ENCODE peak calls at places on chromosomes 13 and 19, in six cellular contexts. D, M, U, I, Z and G are unnamed samples.

GRCh38 chr19:10617409-10618121 is 7.8 kb upstream of the SLC44A2 start:
- DNase-seq in D (peak), M (no peak), U (no peak), I (no peak), Z (peak), G (no peak)

GRCh38 chr13:109694972-109695371 is 91.4 kb downstream of the IRS2 start:
- DNase-seq in D (no peak), M (no peak), U (no peak), I (peak), Z (no peak), G (no peak)

GRCh38 chr19:58367698-58368454 is 5.3 kb upstream of the ZNF497 start:
- DNase-seq in D (peak), M (no peak), U (no peak), I (no peak), Z (no peak), G (no peak)

GRCh38 chr13:79492313-79492798 is 11.4 kb downstream of the NDFIP2 start:
- DNase-seq in D (no peak), M (no peak), U (no peak), I (no peak), Z (no peak), G (no peak)

GRCh38 chr19:9140159-9140874 is at the start of gene ZNF317:
- DNase-seq in D (peak), M (peak), U (peak), I (peak), Z (peak), G (peak)

GRCh38 chr19:32330149-32330548 is 15.3 kb upstream of the ZNF507 start:
- DNase-seq in D (no peak), M (no peak), U (no peak), I (no peak), Z (no peak), G (no peak)

GRCh38 chr13:110689041-110689440 is 16.9 kb downstream of the CARS2 start:
- DNase-seq in D (no peak), M (no peak), U (no peak), I (no peak), Z (no peak), G (no peak)

GRCh38 chr19:40671404-40671803 is 19.0 kb downstream of the NUMBL start:
- DNase-seq in D (no peak), M (no peak), U (no peak), I (no peak), Z (no peak), G (no peak)

GRCh38 chr13:33153421-33154381 is 131.9 kb downstream of the STARD13 start:
- DNase-seq in D (no peak), M (no peak), U (no peak), I (peak), Z (no peak), G (no peak)

GRCh38 chr19:42343344-42344110 is 18.1 kb downstream of the MEGF8 start:
- DNase-seq in D (peak), M (peak), U (no peak), I (no peak), Z (no peak), G (no peak)

GRCh38 chr19:35673121-35673804 is 6.9 kb downstream of the UPK1A start:
- DNase-seq in D (peak), M (peak), U (no peak), I (peak), Z (peak), G (peak)

GRCh38 chr13:79631260-79631659 is 150.3 kb downstream of the NDFIP2 start:
- DNase-seq in D (no peak), M (no peak), U (no peak), I (no peak), Z (no peak), G (peak)

GRCh38 chr13:67078062-67078461 is 152.1 kb downstream of the PCDH9 start:
- DNase-seq in D (no peak), M (no peak), U (no peak), I (no peak), Z (no peak), G (no peak)

GRCh38 chr13:108776650-108777049 is 147.2 kb downstream of the MYO16 start:
- DNase-seq in D (no peak), M (no peak), U (no peak), I (no peak), Z (no peak), G (no peak)

GRCh38 chr13:58018020-58018419 is 386.5 kb downstream of the PCDH17 start:
- DNase-seq in D (no peak), M (no peak), U (no peak), I (no peak), Z (no peak), G (no peak)

GRCh38 chr19:35780058-35780457 is 4.7 kb downstream of the ARHGAP33 start:
- DNase-seq in D (no peak), M (no peak), U (no peak), I (no peak), Z (no peak), G (no peak)

GRCh38 chr19:19039901-19040300 is 6.5 kb downstream of the ARMC6 start:
- DNase-seq in D (no peak), M (no peak), U (no peak), I (no peak), Z (no peak), G (no peak)

GRCh38 chr13:112776971-112777370 is 87.1 kb downstream of the ATP11A start:
- DNase-seq in D (peak), M (no peak), U (no peak), I (no peak), Z (no peak), G (no peak)

GRCh38 chr19:3031607-3031867 is 2.5 kb upstream of the TLE2 start:
- DNase-seq in D (no peak), M (no peak), U (no peak), I (no peak), Z (no peak), G (no peak)

GRCh38 chr13:109251958-109252357 is 534.4 kb downstream of the IRS2 start:
- DNase-seq in D (no peak), M (no peak), U (no peak), I (no peak), Z (no peak), G (no peak)

GRCh38 chr13:65926750-65927171 is 1303.4 kb downstream of the PCDH9 start:
- DNase-seq in D (no peak), M (peak), U (no peak), I (peak), Z (peak), G (peak)

GRCh38 chr13:109198585-109198984 is 569.2 kb downstream of the MYO16 start:
- DNase-seq in D (no peak), M (no peak), U (no peak), I (no peak), Z (no peak), G (no peak)

GRCh38 chr13:36211567-36211966 is 2.8 kb downstream of the SOHLH2 start:
- DNase-seq in D (no peak), M (no peak), U (no peak), I (no peak), Z (no peak), G (no peak)

GRCh38 chr19:5889288-5889971 is 14.2 kb downstream of the NDUFA11 start:
- DNase-seq in D (peak), M (no peak), U (no peak), I (no peak), Z (no peak), G (no peak)

GRCh38 chr19:50315773-50316448 is 13.3 kb downstream of the KCNC3 start:
- DNase-seq in D (peak), M (peak), U (no peak), I (no peak), Z (peak), G (no peak)

GRCh38 chr13:42395066-42395821 is 123.3 kb downstream of the AKAP11 start:
- DNase-seq in D (no peak), M (no peak), U (no peak), I (no peak), Z (no peak), G (no peak)

GRCh38 chr13:42398542-42398941 is 126.6 kb downstream of the AKAP11 start:
- DNase-seq in D (no peak), M (no peak), U (no peak), I (no peak), Z (no peak), G (no peak)

GRCh38 chr13:42394361-42395065 is 122.6 kb downstream of the AKAP11 start:
- DNase-seq in D (no peak), M (no peak), U (no peak), I (no peak), Z (no peak), G (no peak)

GRCh38 chr13:42396901-42397670 is 125.1 kb downstream of the AKAP11 start:
- DNase-seq in D (no peak), M (no peak), U (no peak), I (no peak), Z (no peak), G (no peak)

GRCh38 chr13:42396501-42396900 is 124.5 kb downstream of the AKAP11 start:
- DNase-seq in D (no peak), M (no peak), U (no peak), I (no peak), Z (no peak), G (no peak)
- TF ChIP-seq YY1 in D (no peak), M (no peak), U (peak), I (no peak), Z (no peak), G (no peak)

GRCh38 chr13:39875111-39875510 is 219.6 kb downstream of the COG6 start:
- DNase-seq in D (no peak), M (no peak), U (no peak), I (no peak), Z (no peak), G (no peak)
- H2AFZ ChIP-seq in D (no peak), M (peak), U (no peak), I (no peak), Z (no peak), G (no peak)

GRCh38 chr19:16315825-16316505 is 8.7 kb upstream of the KLF2 start:
- DNase-seq in D (no peak), M (no peak), U (no peak), I (no peak), Z (peak), G (no peak)
- H3K27ac ChIP-seq in D (no peak), M (no peak), U (no peak), I (no peak), Z (no peak), G (no peak)

GRCh38 chr13:60720590-60720989 is 323.6 kb downstream of the TDRD3 start:
- DNase-seq in D (no peak), M (no peak), U (no peak), I (no peak), Z (no peak), G (no peak)
- TF ChIP-seq YY1 in D (no peak), M (no peak), U (no peak), I (no peak), Z (no peak), G (no peak)

GRCh38 chr19:12756150-12756883 is 4.7 kb downstream of the BEST2 start:
- DNase-seq in D (no peak), M (no peak), U (no peak), I (no peak), Z (no peak), G (no peak)

GRCh38 chr19:12763100-12763499 is 11.5 kb downstream of the BEST2 start:
- DNase-seq in D (peak), M (no peak), U (no peak), I (no peak), Z (no peak), G (no peak)

GRCh38 chr19:12757544-12758274 is 6.1 kb downstream of the BEST2 start:
- DNase-seq in D (peak), M (peak), U (no peak), I (peak), Z (peak), G (peak)

GRCh38 chr19:12764698-12765097 is 10.7 kb downstream of the HOOK2 start:
- DNase-seq in D (no peak), M (no peak), U (no peak), I (no peak), Z (no peak), G (no peak)

GRCh38 chr19:12759686-12760085 is 8.1 kb downstream of the BEST2 start:
- DNase-seq in D (no peak), M (no peak), U (no peak), I (no peak), Z (no peak), G (no peak)
- H2AFZ ChIP-seq in D (no peak), M (no peak), U (no peak), I (no peak), Z (no peak), G (no peak)

GRCh38 chr13:77893066-77893465 is 25.6 kb downstream of the EDNRB start:
- DNase-seq in D (no peak), M (no peak), U (no peak), I (no peak), Z (no peak), G (no peak)

GRCh38 chr13:77894743-77895142 is 23.9 kb downstream of the EDNRB start:
- DNase-seq in D (no peak), M (no peak), U (no peak), I (no peak), Z (no peak), G (no peak)

GRCh38 chr13:77898097-77898496 is 20.5 kb downstream of the EDNRB start:
- DNase-seq in D (no peak), M (no peak), U (peak), I (no peak), Z (no peak), G (no peak)

GRCh38 chr13:77896536-77896935 is 22.1 kb downstream of the EDNRB start:
- DNase-seq in D (no peak), M (no peak), U (no peak), I (no peak), Z (no peak), G (no peak)

GRCh38 chr13:77896977-77897376 is 21.7 kb downstream of the EDNRB start:
- DNase-seq in D (no peak), M (no peak), U (no peak), I (no peak), Z (no peak), G (no peak)
- H3K27ac ChIP-seq in D (no peak), M (no peak), U (no peak), I (no peak), Z (no peak), G (no peak)